ENCODE peak calls at places on chromosomes 13 and 19, in four cellular contexts. One of them, this sample, is unnamed.

GRCh38 chr19:34404109-34404909 is at the start of gene PDCD2L:
- DNase-seq in astrocyte of the spinal cord: peak
- DNase-seq in AG09319: peak
- DNase-seq in adipocyte: peak
- DNase-seq in this sample: peak

GRCh38 chr13:73981595-73981994 is 152.6 kb downstream of the KLF12 start:
- DNase-seq in AG09319: no peak
- DNase-seq in astrocyte of the spinal cord: peak
- DNase-seq in adipocyte: peak
- DNase-seq in this sample: no peak

GRCh38 chr19:18677156-18677555 is 6.3 kb upstream of the CRTC1 start:
- DNase-seq in AG09319: no peak
- DNase-seq in adipocyte: no peak
- DNase-seq in astrocyte of the spinal cord: no peak
- DNase-seq in this sample: no peak

GRCh38 chr13:20054586-20054985 is 96.1 kb downstream of the ZMYM2 start:
- DNase-seq in astrocyte of the spinal cord: no peak
- DNase-seq in AG09319: no peak
- DNase-seq in adipocyte: peak
- DNase-seq in this sample: no peak

GRCh38 chr19:7099597-7099921 is 30.1 kb downstream of the ZNF557 start:
- DNase-seq in astrocyte of the spinal cord: no peak
- DNase-seq in AG09319: no peak
- DNase-seq in adipocyte: no peak
- DNase-seq in this sample: no peak

GRCh38 chr13:55977436-55977835 is 1163.3 kb upstream of the PRR20A start:
- DNase-seq in adipocyte: no peak
- DNase-seq in AG09319: no peak
- DNase-seq in astrocyte of the spinal cord: no peak
- DNase-seq in this sample: no peak

GRCh38 chr19:50490411-50490811 is 13.8 kb upstream of the GARIN5A start:
- DNase-seq in astrocyte of the spinal cord: no peak
- DNase-seq in AG09319: no peak
- DNase-seq in adipocyte: no peak
- DNase-seq in this sample: no peak

GRCh38 chr13:112219753-112220152 is 152.8 kb downstream of the SOX1 start:
- DNase-seq in AG09319: no peak
- DNase-seq in astrocyte of the spinal cord: no peak
- DNase-seq in adipocyte: no peak
- DNase-seq in this sample: no peak

GRCh38 chr13:20714563-20715339 is 11.3 kb downstream of the IL17D start:
- DNase-seq in AG09319: peak
- DNase-seq in adipocyte: peak
- DNase-seq in astrocyte of the spinal cord: peak
- DNase-seq in this sample: peak